ENCODE peak calls at places on chromosomes 13 and 19, in four cellular contexts. One of them, this sample, is unnamed.

GRCh38 chr13:47258384-47258783 is 361.5 kb upstream of the HTR2A start:
- DNase-seq in GM04504: no peak
- DNase-seq in anterior cingulate cortex: no peak
- DNase-seq in neural crest cell: no peak
- DNase-seq in this sample: no peak

GRCh38 chr13:36329355-36329754 is 16.8 kb downstream of the SPART start:
- DNase-seq in anterior cingulate cortex: no peak
- DNase-seq in GM04504: no peak
- DNase-seq in neural crest cell: no peak
- DNase-seq in this sample: no peak

GRCh38 chr19:39405930-39406655 is 554 bp upstream of the ZFP36 start:
- DNase-seq in neural crest cell: no peak
- DNase-seq in GM04504: no peak
- DNase-seq in anterior cingulate cortex: no peak
- DNase-seq in this sample: no peak

GRCh38 chr19:12983091-12983490 is 12.2 kb upstream of the NFIX start:
- DNase-seq in GM04504: no peak
- DNase-seq in neural crest cell: no peak
- DNase-seq in anterior cingulate cortex: no peak
- DNase-seq in this sample: no peak

GRCh38 chr19:29966594-29967249 is 24.7 kb downstream of the URI1 start:
- DNase-seq in GM04504: no peak
- DNase-seq in anterior cingulate cortex: no peak
- DNase-seq in neural crest cell: no peak
- DNase-seq in this sample: no peak

GRCh38 chr19:42158926-42159325 is 26.7 kb upstream of the POU2F2 start:
- DNase-seq in GM04504: no peak
- DNase-seq in anterior cingulate cortex: no peak
- DNase-seq in neural crest cell: no peak
- DNase-seq in this sample: no peak

GRCh38 chr13:101985321-101985720 is 416.5 kb downstream of the FGF14 start:
- DNase-seq in GM04504: no peak
- DNase-seq in anterior cingulate cortex: no peak
- DNase-seq in neural crest cell: no peak
- DNase-seq in this sample: no peak

GRCh38 chr19:46840157-46840942 is 10.3 kb downstream of the AP2S1 start:
- DNase-seq in GM04504: peak
- DNase-seq in anterior cingulate cortex: peak
- DNase-seq in neural crest cell: peak
- DNase-seq in this sample: no peak

GRCh38 chr13:88022826-88023225 is 351.7 kb downstream of the SLITRK5 start:
- DNase-seq in anterior cingulate cortex: no peak
- DNase-seq in neural crest cell: no peak
- DNase-seq in GM04504: no peak
- DNase-seq in this sample: no peak

GRCh38 chr19:17340302-17340870 is 3.0 kb downstream of the GTPBP3 start:
- DNase-seq in GM04504: no peak
- DNase-seq in neural crest cell: no peak
- DNase-seq in anterior cingulate cortex: no peak
- DNase-seq in this sample: no peak

GRCh38 chr19:41699231-41699967 is 9.0 kb upstream of the CEACAM5 start:
- DNase-seq in neural crest cell: no peak
- DNase-seq in anterior cingulate cortex: no peak
- DNase-seq in GM04504: no peak
- DNase-seq in this sample: no peak

GRCh38 chr13:110062077-110062776 is 244.7 kb downstream of the COL4A1 start:
- DNase-seq in neural crest cell: no peak
- DNase-seq in GM04504: no peak
- DNase-seq in anterior cingulate cortex: no peak
- DNase-seq in this sample: no peak

GRCh38 chr19:48006762-48007161 is 12.3 kb downstream of the ELSPBP1 start:
- DNase-seq in GM04504: no peak
- DNase-seq in neural crest cell: no peak
- DNase-seq in anterior cingulate cortex: no peak
- DNase-seq in this sample: no peak

GRCh38 chr13:24348797-24349515 is 39.6 kb downstream of the C1QTNF9 start:
- DNase-seq in GM04504: no peak
- DNase-seq in anterior cingulate cortex: no peak
- DNase-seq in neural crest cell: no peak
- DNase-seq in this sample: no peak

GRCh38 chr19:36160821-36161596 is 8.8 kb upstream of the COX7A1 start:
- DNase-seq in GM04504: no peak
- DNase-seq in anterior cingulate cortex: no peak
- DNase-seq in neural crest cell: no peak
- DNase-seq in this sample: no peak

GRCh38 chr13:44109986-44110640 is 230.4 kb downstream of the LACC1 start:
- DNase-seq in GM04504: no peak
- DNase-seq in anterior cingulate cortex: no peak
- DNase-seq in neural crest cell: no peak
- DNase-seq in this sample: no peak

GRCh38 chr19:1473424-1473851 is 5.6 kb downstream of the C19orf25 start:
- DNase-seq in anterior cingulate cortex: no peak
- DNase-seq in neural crest cell: no peak
- DNase-seq in GM04504: no peak
- DNase-seq in this sample: no peak

GRCh38 chr13:48600374-48601364 is 53.1 kb upstream of the CYSLTR2 start:
- DNase-seq in anterior cingulate cortex: no peak
- DNase-seq in GM04504: no peak
- DNase-seq in neural crest cell: no peak
- DNase-seq in this sample: no peak

GRCh38 chr13:104571161-104571889 is 1505.1 kb upstream of the SLC10A2 start:
- DNase-seq in GM04504: no peak
- DNase-seq in anterior cingulate cortex: peak
- DNase-seq in neural crest cell: peak
- DNase-seq in this sample: no peak

GRCh38 chr19:679418-680286 is 3.5 kb downstream of the FSTL3 start:
- DNase-seq in anterior cingulate cortex: peak
- DNase-seq in GM04504: no peak
- DNase-seq in neural crest cell: peak
- DNase-seq in this sample: no peak

GRCh38 chr19:7287716-7288115 is 6.5 kb downstream of the INSR start:
- DNase-seq in GM04504: no peak
- DNase-seq in anterior cingulate cortex: no peak
- DNase-seq in neural crest cell: no peak
- DNase-seq in this sample: no peak

GRCh38 chr19:45954132-45954531 is 19.5 kb downstream of the NOVA2 start:
- DNase-seq in GM04504: no peak
- DNase-seq in anterior cingulate cortex: no peak
- DNase-seq in neural crest cell: peak
- DNase-seq in this sample: no peak

GRCh38 chr19:6056801-6057650 is 53.3 kb downstream of the RFX2 start:
- DNase-seq in GM04504: peak
- DNase-seq in neural crest cell: no peak
- DNase-seq in anterior cingulate cortex: peak
- DNase-seq in this sample: peak

This sample was measured in omental fat pad.